ENCODE peak calls at places on chromosome 21, in eight cellular contexts. One of them, this sample, is unnamed.
A peak's percentile ranks its signal among the peaks of the same experiment; 100 is the strongest.

GRCh38 chr21:17613242-17613676 is 558 bp upstream of the BTG3 start:
- DNase-seq in prostate gland: peak; percentile 21
- DNase-seq in esophagus muscularis mucosa: no peak
- DNase-seq in stomach: peak; percentile 49
- DNase-seq in endothelial cell of umbilical vein: peak; percentile 22
- DNase-seq in sigmoid colon: peak; percentile 88
- DNase-seq in vagina: peak; percentile 91
- DNase-seq in H1: no peak
- DNase-seq in this sample: peak; percentile 34

GRCh38 chr21:43190544-43191340 is 21.9 kb downstream of the CRYAA start:
- DNase-seq in prostate gland: peak; percentile 3
- DNase-seq in esophagus muscularis mucosa: no peak
- DNase-seq in stomach: no peak
- DNase-seq in endothelial cell of umbilical vein: no peak
- DNase-seq in sigmoid colon: peak; percentile 45
- DNase-seq in vagina: peak; percentile 62
- DNase-seq in H1: no peak
- DNase-seq in this sample: no peak

GRCh38 chr21:30072496-30072895 is 94.1 kb downstream of the CLDN17 start:
- DNase-seq in prostate gland: peak; percentile 37
- DNase-seq in esophagus muscularis mucosa: no peak
- DNase-seq in stomach: peak; percentile 27
- DNase-seq in endothelial cell of umbilical vein: no peak
- DNase-seq in sigmoid colon: no peak
- DNase-seq in vagina: no peak
- DNase-seq in H1: no peak
- DNase-seq in this sample: peak; percentile 46

GRCh38 chr21:25133939-25134338 is 473.3 kb downstream of the MRPL39 start:
- DNase-seq in prostate gland: no peak
- DNase-seq in esophagus muscularis mucosa: no peak
- DNase-seq in stomach: no peak
- DNase-seq in endothelial cell of umbilical vein: no peak
- DNase-seq in sigmoid colon: no peak
- DNase-seq in vagina: no peak
- DNase-seq in H1: no peak
- DNase-seq in this sample: no peak

GRCh38 chr21:43741425-43742096 is 22.6 kb downstream of the PDXK start:
- DNase-seq in prostate gland: no peak
- DNase-seq in esophagus muscularis mucosa: no peak
- DNase-seq in stomach: no peak
- DNase-seq in endothelial cell of umbilical vein: no peak
- DNase-seq in sigmoid colon: no peak
- DNase-seq in vagina: no peak
- DNase-seq in H1: peak; percentile 59
- DNase-seq in this sample: no peak

GRCh38 chr21:43262427-43262826 is 93.6 kb downstream of the CRYAA start:
- DNase-seq in prostate gland: no peak
- DNase-seq in esophagus muscularis mucosa: peak; percentile 96
- DNase-seq in stomach: no peak
- DNase-seq in endothelial cell of umbilical vein: peak; percentile 19
- DNase-seq in sigmoid colon: no peak
- DNase-seq in vagina: peak; percentile 98
- DNase-seq in H1: no peak
- DNase-seq in this sample: no peak

GRCh38 chr21:42846221-42846620 is 33.1 kb downstream of the WDR4 start:
- DNase-seq in prostate gland: no peak
- DNase-seq in esophagus muscularis mucosa: no peak
- DNase-seq in stomach: no peak
- DNase-seq in endothelial cell of umbilical vein: no peak
- DNase-seq in sigmoid colon: peak; percentile 30
- DNase-seq in vagina: no peak
- DNase-seq in H1: no peak
- DNase-seq in this sample: no peak

GRCh38 chr21:40056031-40056430 is 188.8 kb downstream of the PCP4 start:
- DNase-seq in prostate gland: no peak
- DNase-seq in esophagus muscularis mucosa: no peak
- DNase-seq in stomach: no peak
- DNase-seq in endothelial cell of umbilical vein: no peak
- DNase-seq in sigmoid colon: no peak
- DNase-seq in vagina: no peak
- DNase-seq in H1: no peak
- DNase-seq in this sample: no peak

GRCh38 chr21:28899744-28900143 is 92.9 kb downstream of the LTN1 start:
- DNase-seq in prostate gland: no peak
- DNase-seq in esophagus muscularis mucosa: no peak
- DNase-seq in stomach: no peak
- DNase-seq in endothelial cell of umbilical vein: no peak
- DNase-seq in sigmoid colon: no peak
- DNase-seq in vagina: no peak
- DNase-seq in H1: no peak
- DNase-seq in this sample: no peak

GRCh38 chr21:28431527-28432200 is 561.0 kb downstream of the LTN1 start:
- DNase-seq in prostate gland: no peak
- DNase-seq in esophagus muscularis mucosa: no peak
- DNase-seq in stomach: no peak
- DNase-seq in endothelial cell of umbilical vein: no peak
- DNase-seq in sigmoid colon: no peak
- DNase-seq in vagina: no peak
- DNase-seq in H1: no peak
- DNase-seq in this sample: no peak

GRCh38 chr21:26846036-26846931 is 1.1 kb upstream of the ADAMTS1 start:
- DNase-seq in prostate gland: peak; percentile 40
- DNase-seq in esophagus muscularis mucosa: no peak
- DNase-seq in stomach: peak; percentile 56
- DNase-seq in endothelial cell of umbilical vein: peak; percentile 59
- DNase-seq in sigmoid colon: peak; percentile 94
- DNase-seq in vagina: peak; percentile 95
- DNase-seq in H1: peak; percentile 76
- DNase-seq in this sample: peak; percentile 63
- TF ChIP-seq POLR2A in prostate gland: peak; percentile 54
- TF ChIP-seq POLR2A in esophagus muscularis mucosa: peak; percentile 35
- TF ChIP-seq POLR2A in stomach: no peak
- TF ChIP-seq POLR2A in endothelial cell of umbilical vein: peak; percentile 42
- TF ChIP-seq POLR2A in sigmoid colon: no peak
- TF ChIP-seq POLR2A in vagina: no peak
- TF ChIP-seq POLR2A in H1: no peak
- TF ChIP-seq POLR2A in this sample: peak; percentile 58

GRCh38 chr21:16218682-16219343 is 489.0 kb downstream of the USP25 start:
- DNase-seq in prostate gland: no peak
- DNase-seq in esophagus muscularis mucosa: no peak
- DNase-seq in stomach: no peak
- DNase-seq in endothelial cell of umbilical vein: no peak
- DNase-seq in sigmoid colon: no peak
- DNase-seq in vagina: no peak
- DNase-seq in H1: no peak
- DNase-seq in this sample: no peak

GRCh38 chr21:16216595-16216994 is 486.8 kb downstream of the USP25 start:
- DNase-seq in prostate gland: no peak
- DNase-seq in esophagus muscularis mucosa: no peak
- DNase-seq in stomach: no peak
- DNase-seq in endothelial cell of umbilical vein: no peak
- DNase-seq in sigmoid colon: no peak
- DNase-seq in vagina: no peak
- DNase-seq in H1: no peak
- DNase-seq in this sample: no peak

GRCh38 chr21:16215193-16215592 is 485.4 kb downstream of the USP25 start:
- DNase-seq in prostate gland: no peak
- DNase-seq in esophagus muscularis mucosa: no peak
- DNase-seq in stomach: no peak
- DNase-seq in endothelial cell of umbilical vein: peak; percentile 73
- DNase-seq in sigmoid colon: no peak
- DNase-seq in vagina: no peak
- DNase-seq in H1: no peak
- DNase-seq in this sample: no peak

GRCh38 chr21:16211339-16212303 is 481.8 kb downstream of the USP25 start:
- DNase-seq in prostate gland: no peak
- DNase-seq in esophagus muscularis mucosa: no peak
- DNase-seq in stomach: no peak
- DNase-seq in endothelial cell of umbilical vein: peak; percentile 37
- DNase-seq in sigmoid colon: no peak
- DNase-seq in vagina: no peak
- DNase-seq in H1: no peak
- DNase-seq in this sample: no peak

DNA sequence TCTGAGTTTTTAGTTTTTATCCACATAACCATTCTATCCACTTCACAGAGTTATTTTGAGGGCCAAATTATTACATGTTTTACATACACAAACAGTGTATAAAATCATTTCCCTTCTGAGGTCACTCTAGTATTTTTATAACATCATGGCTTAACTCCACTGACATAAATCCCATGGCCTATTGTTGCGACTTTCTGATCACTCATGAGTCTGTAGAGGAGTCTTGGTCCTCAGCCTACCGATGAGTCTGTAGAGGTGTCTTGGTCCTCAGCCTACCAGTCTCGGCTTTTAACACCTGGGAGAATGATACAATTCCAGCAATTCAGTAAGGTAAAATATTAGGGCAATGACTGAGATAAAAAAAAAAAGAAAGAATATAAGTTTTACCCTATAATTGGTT is 483.7 kb downstream of the USP25 start:
- DNase-seq in prostate gland: no peak
- DNase-seq in esophagus muscularis mucosa: no peak
- DNase-seq in stomach: no peak
- DNase-seq in endothelial cell of umbilical vein: peak; percentile 46
- DNase-seq in sigmoid colon: no peak
- DNase-seq in vagina: no peak
- DNase-seq in H1: no peak
- DNase-seq in this sample: no peak
- H3K4me1 ChIP-seq in prostate gland: no peaks in the 10 kb centered on the region
- H3K4me1 ChIP-seq in esophagus muscularis mucosa: peaks cover 31% of the 10 kb centered on the region
- H3K4me1 ChIP-seq in stomach: no peaks in the 10 kb centered on the region
- H3K4me1 ChIP-seq in endothelial cell of umbilical vein: peaks cover 26% of the 10 kb centered on the region
- H3K4me1 ChIP-seq in sigmoid colon: no peaks in the 10 kb centered on the region
- H3K4me1 ChIP-seq in vagina: peaks cover 70% of the 10 kb centered on the region
- H3K4me1 ChIP-seq in H1: no peaks in the 10 kb centered on the region
- H3K4me1 ChIP-seq in this sample: no peaks in the 10 kb centered on the region

GRCh38 chr21:31317688-31318087 is 26.4 kb downstream of the TIAM1 start:
- DNase-seq in prostate gland: no peak
- DNase-seq in esophagus muscularis mucosa: no peak
- DNase-seq in stomach: no peak
- DNase-seq in endothelial cell of umbilical vein: no peak
- DNase-seq in sigmoid colon: no peak
- DNase-seq in vagina: no peak
- DNase-seq in H1: no peak
- DNase-seq in this sample: no peak

GRCh38 chr21:31318971-31319370 is 25.1 kb downstream of the TIAM1 start:
- DNase-seq in prostate gland: no peak
- DNase-seq in esophagus muscularis mucosa: no peak
- DNase-seq in stomach: no peak
- DNase-seq in endothelial cell of umbilical vein: no peak
- DNase-seq in sigmoid colon: no peak
- DNase-seq in vagina: no peak
- DNase-seq in H1: no peak
- DNase-seq in this sample: no peak

GRCh38 chr21:31316072-31316471 is 28.0 kb downstream of the TIAM1 start:
- DNase-seq in prostate gland: no peak
- DNase-seq in esophagus muscularis mucosa: no peak
- DNase-seq in stomach: no peak
- DNase-seq in endothelial cell of umbilical vein: no peak
- DNase-seq in sigmoid colon: no peak
- DNase-seq in vagina: no peak
- DNase-seq in H1: no peak
- DNase-seq in this sample: no peak

GRCh38 chr21:31310750-31311149 is 33.3 kb downstream of the TIAM1 start:
- DNase-seq in prostate gland: peak; percentile 67
- DNase-seq in esophagus muscularis mucosa: no peak
- DNase-seq in stomach: peak; percentile 51
- DNase-seq in endothelial cell of umbilical vein: no peak
- DNase-seq in sigmoid colon: no peak
- DNase-seq in vagina: no peak
- DNase-seq in H1: no peak
- DNase-seq in this sample: no peak

GRCh38 chr21:31316488-31317169 is 27.4 kb downstream of the TIAM1 start:
- DNase-seq in prostate gland: no peak
- DNase-seq in esophagus muscularis mucosa: no peak
- DNase-seq in stomach: no peak
- DNase-seq in endothelial cell of umbilical vein: no peak
- DNase-seq in sigmoid colon: no peak
- DNase-seq in vagina: no peak
- DNase-seq in H1: no peak
- DNase-seq in this sample: no peak
- TF ChIP-seq POLR2AphosphoS5 in prostate gland: no peak
- TF ChIP-seq POLR2AphosphoS5 in esophagus muscularis mucosa: no peak
- TF ChIP-seq POLR2AphosphoS5 in stomach: no peak
- TF ChIP-seq POLR2AphosphoS5 in endothelial cell of umbilical vein: no peak
- TF ChIP-seq POLR2AphosphoS5 in sigmoid colon: no peak
- TF ChIP-seq POLR2AphosphoS5 in vagina: no peak
- TF ChIP-seq POLR2AphosphoS5 in H1: no peak
- TF ChIP-seq POLR2AphosphoS5 in this sample: no peak

GRCh38 chr21:21788591-21788990 is 790.4 kb downstream of the NCAM2 start:
- DNase-seq in prostate gland: no peak
- DNase-seq in esophagus muscularis mucosa: no peak
- DNase-seq in stomach: no peak
- DNase-seq in endothelial cell of umbilical vein: no peak
- DNase-seq in sigmoid colon: no peak
- DNase-seq in vagina: no peak
- DNase-seq in H1: no peak
- DNase-seq in this sample: no peak
- TF ChIP-seq POLR2A in prostate gland: no peak
- TF ChIP-seq POLR2A in esophagus muscularis mucosa: no peak
- TF ChIP-seq POLR2A in stomach: no peak
- TF ChIP-seq POLR2A in endothelial cell of umbilical vein: no peak
- TF ChIP-seq POLR2A in sigmoid colon: no peak
- TF ChIP-seq POLR2A in vagina: no peak
- TF ChIP-seq POLR2A in H1: no peak
- TF ChIP-seq POLR2A in this sample: no peak

DNA sequence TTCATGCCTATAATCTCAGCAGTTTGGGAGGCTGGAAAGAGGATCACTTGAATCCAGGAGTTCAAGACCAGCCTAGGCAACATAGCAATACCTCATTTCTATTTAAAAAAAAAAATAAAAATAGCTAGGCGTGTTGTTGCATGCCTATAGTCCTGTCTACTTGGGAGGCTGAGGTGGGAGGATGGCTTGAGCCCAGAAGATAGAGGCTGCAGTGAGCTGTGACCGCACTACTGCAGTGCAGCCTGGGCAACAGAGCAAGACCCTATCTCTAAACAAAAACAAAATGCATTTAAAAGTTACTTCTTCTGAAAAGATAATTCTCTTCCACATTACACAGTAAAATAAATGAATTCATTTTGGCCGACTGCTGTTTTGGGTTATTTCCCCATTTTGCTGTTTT is 22.9 kb upstream of the SAMSN1 start:
- DNase-seq in prostate gland: no peak
- DNase-seq in esophagus muscularis mucosa: no peak
- DNase-seq in stomach: no peak
- DNase-seq in endothelial cell of umbilical vein: no peak
- DNase-seq in sigmoid colon: no peak
- DNase-seq in vagina: no peak
- DNase-seq in H1: no peak
- DNase-seq in this sample: no peak
- H3K4me1 ChIP-seq in prostate gland: no peaks in the 10 kb centered on the region
- H3K4me1 ChIP-seq in esophagus muscularis mucosa: no peaks in the 10 kb centered on the region
- H3K4me1 ChIP-seq in stomach: no peaks in the 10 kb centered on the region
- H3K4me1 ChIP-seq in endothelial cell of umbilical vein: no peaks in the 10 kb centered on the region
- H3K4me1 ChIP-seq in sigmoid colon: no peaks in the 10 kb centered on the region
- H3K4me1 ChIP-seq in vagina: no peaks in the 10 kb centered on the region
- H3K4me1 ChIP-seq in H1: no peaks in the 10 kb centered on the region
- H3K4me1 ChIP-seq in this sample: no peaks in the 10 kb centered on the region

This sample was measured in transverse colon.